ENCODE peak calls at places on chromosomes 16 and 17, in four cellular contexts. One of them, this sample, is unnamed.

GRCh38 chr16:2048116-2048543 is 345 bp downstream of the TSC2 start:
- DNase-seq in HCT116: no peak
- DNase-seq in HepG2: no peak
- DNase-seq in Panc1: no peak
- DNase-seq in this sample: no peak

GRCh38 chr17:45785373-45786193 is 1.5 kb downstream of the CRHR1 start:
- DNase-seq in HCT116: no peak
- DNase-seq in HepG2: no peak
- DNase-seq in Panc1: no peak
- DNase-seq in this sample: no peak

GRCh38 chr16:79595261-79595660 is 5.3 kb downstream of the MAF start:
- DNase-seq in HCT116: no peak
- DNase-seq in HepG2: no peak
- DNase-seq in Panc1: no peak
- DNase-seq in this sample: no peak

GRCh38 chr16:68065716-68066305 is 19.4 kb upstream of the NFATC3 start:
- DNase-seq in HCT116: no peak
- DNase-seq in HepG2: no peak
- DNase-seq in Panc1: no peak
- DNase-seq in this sample: no peak

GRCh38 chr17:60941028-60941427 is 263.4 kb downstream of the BCAS3 start:
- DNase-seq in HCT116: no peak
- DNase-seq in HepG2: no peak
- DNase-seq in Panc1: no peak
- DNase-seq in this sample: no peak

GRCh38 chr16:82203198-82203597 is 33.2 kb upstream of the MPHOSPH6 start:
- DNase-seq in HCT116: no peak
- DNase-seq in HepG2: no peak
- DNase-seq in Panc1: no peak
- DNase-seq in this sample: no peak

GRCh38 chr17:55737976-55738501 is 12.8 kb upstream of the PCTP start:
- DNase-seq in HCT116: no peak
- DNase-seq in HepG2: no peak
- DNase-seq in Panc1: no peak
- DNase-seq in this sample: peak

GRCh38 chr17:62164712-62165377 is 99.8 kb upstream of the MED13 start:
- DNase-seq in HCT116: no peak
- DNase-seq in HepG2: no peak
- DNase-seq in Panc1: no peak
- DNase-seq in this sample: no peak

GRCh38 chr17:18026408-18026776 is 12.6 kb downstream of the ATPAF2 start:
- DNase-seq in HCT116: no peak
- DNase-seq in HepG2: no peak
- DNase-seq in Panc1: no peak
- DNase-seq in this sample: no peak

GRCh38 chr17:29108806-29109476 is 66.0 kb downstream of the PIPOX start:
- DNase-seq in HCT116: no peak
- DNase-seq in HepG2: no peak
- DNase-seq in Panc1: no peak
- DNase-seq in this sample: no peak

GRCh38 chr17:39165844-39166349 is at the start of gene ARL5C:
- DNase-seq in HCT116: no peak
- DNase-seq in HepG2: no peak
- DNase-seq in Panc1: no peak
- DNase-seq in this sample: no peak

GRCh38 chr17:21510686-21511367 is 134.7 kb downstream of the KCNJ12 start:
- DNase-seq in HCT116: no peak
- DNase-seq in HepG2: no peak
- DNase-seq in Panc1: no peak
- DNase-seq in this sample: no peak

GRCh38 chr17:82734987-82735866 is at the start of gene FN3K:
- DNase-seq in HCT116: no peak
- DNase-seq in HepG2: peak
- DNase-seq in Panc1: no peak
- DNase-seq in this sample: peak

GRCh38 chr17:12386240-12386639 is 279.4 kb upstream of the MYOCD start:
- DNase-seq in HCT116: no peak
- DNase-seq in HepG2: no peak
- DNase-seq in Panc1: no peak
- DNase-seq in this sample: no peak
- TF ChIP-seq TCF7L2 in HCT116: no peak
- TF ChIP-seq TCF7L2 in HepG2: no peak
- TF ChIP-seq TCF7L2 in Panc1: no peak
- TF ChIP-seq TCF7L2 in this sample: no peak

DNA sequence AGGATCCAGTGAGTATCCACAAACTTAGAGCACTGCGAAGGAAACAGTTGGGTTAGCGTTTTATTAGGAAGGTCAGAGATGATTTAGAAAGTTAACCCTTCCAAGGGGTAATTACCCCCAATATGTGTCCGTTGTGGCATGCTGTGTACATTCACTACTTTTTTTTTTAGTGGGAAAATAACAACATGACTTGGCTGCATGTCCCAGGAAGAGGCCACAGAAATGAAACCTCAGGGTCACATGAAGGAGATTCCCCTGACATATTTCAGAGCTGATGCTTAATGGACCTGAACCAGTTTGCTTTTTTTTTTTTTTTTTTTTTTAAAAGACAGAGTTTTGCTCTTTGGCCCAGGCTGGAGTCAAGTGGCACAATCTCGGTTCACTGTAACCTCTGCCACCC is 167.5 kb downstream of the PRKCA start:
- DNase-seq in HCT116: no peak
- DNase-seq in HepG2: no peak
- DNase-seq in Panc1: no peak
- DNase-seq in this sample: no peak
- TF ChIP-seq TCF7L2 in HCT116: no peak
- TF ChIP-seq TCF7L2 in HepG2: no peak
- TF ChIP-seq TCF7L2 in Panc1: no peak
- TF ChIP-seq TCF7L2 in this sample: no peak

GRCh38 chr16:3182608-3183444 is 5.2 kb upstream of the OR1F1 start:
- DNase-seq in HCT116: no peak
- DNase-seq in HepG2: peak
- DNase-seq in Panc1: no peak
- DNase-seq in this sample: peak

GRCh38 chr16:3186946-3187690 is 886 bp upstream of the OR1F1 start:
- DNase-seq in HCT116: no peak
- DNase-seq in HepG2: no peak
- DNase-seq in Panc1: no peak
- DNase-seq in this sample: no peak

GRCh38 chr16:3179651-3180050 is 8.4 kb upstream of the OR1F1 start:
- DNase-seq in HCT116: no peak
- DNase-seq in HepG2: no peak
- DNase-seq in Panc1: no peak
- DNase-seq in this sample: no peak

GRCh38 chr16:3180445-3180878 is 7.5 kb upstream of the OR1F1 start:
- DNase-seq in HCT116: no peak
- DNase-seq in HepG2: no peak
- DNase-seq in Panc1: no peak
- DNase-seq in this sample: peak

GRCh38 chr16:3183445-3184139 is 4.4 kb upstream of the OR1F1 start:
- DNase-seq in HCT116: no peak
- DNase-seq in HepG2: no peak
- DNase-seq in Panc1: no peak
- DNase-seq in this sample: no peak
- TF ChIP-seq TCF7L2 in HCT116: no peak
- TF ChIP-seq TCF7L2 in HepG2: no peak
- TF ChIP-seq TCF7L2 in Panc1: no peak
- TF ChIP-seq TCF7L2 in this sample: no peak

GRCh38 chr17:71634376-71634775 is 486.4 kb upstream of the SOX9 start:
- DNase-seq in HCT116: no peak
- DNase-seq in HepG2: no peak
- DNase-seq in Panc1: no peak
- DNase-seq in this sample: no peak
- TF ChIP-seq TCF7L2 in HCT116: no peak
- TF ChIP-seq TCF7L2 in HepG2: no peak
- TF ChIP-seq TCF7L2 in Panc1: no peak
- TF ChIP-seq TCF7L2 in this sample: no peak

GRCh38 chr17:43750154-43750553 is 8.4 kb downstream of the SOST start:
- DNase-seq in HCT116: no peak
- DNase-seq in HepG2: no peak
- DNase-seq in Panc1: no peak
- DNase-seq in this sample: no peak
- TF ChIP-seq TCF7L2 in HCT116: no peak
- TF ChIP-seq TCF7L2 in HepG2: no peak
- TF ChIP-seq TCF7L2 in Panc1: no peak
- TF ChIP-seq TCF7L2 in this sample: no peak

GRCh38 chr17:58541249-58541648 is 26.8 kb upstream of the MTMR4 start:
- DNase-seq in HCT116: peak
- DNase-seq in HepG2: no peak
- DNase-seq in Panc1: no peak
- DNase-seq in this sample: peak
- TF ChIP-seq TCF7L2 in HCT116: no peak
- TF ChIP-seq TCF7L2 in HepG2: no peak
- TF ChIP-seq TCF7L2 in Panc1: no peak
- TF ChIP-seq TCF7L2 in this sample: no peak